ENCODE peak calls at places on chromosomes 5 and 9, in seven cellular contexts. One of them, this sample, is unnamed.
A peak's percentile ranks its signal among the peaks of the same experiment; 100 is the strongest.

GRCh38 chr5:14593326-14594036 is 11.9 kb downstream of the OTULINL start:
- DNase-seq in HT1080: peak; percentile 66
- DNase-seq in astrocyte: peak; percentile 52
- DNase-seq in tibial artery: no peak
- DNase-seq in amygdala: no peak
- DNase-seq in PC-9: no peak
- DNase-seq in activated CD4-positive, alpha-beta T cell treated with anti-CD3 and anti-CD28 coated beads, Interleukin-2, amount 50 U/mL, for 48 hours: peak; percentile 36
- DNase-seq in this sample: peak; percentile 63

GRCh38 chr9:37034320-37034937 is 361 bp upstream of the PAX5 start:
- DNase-seq in amygdala: no peak
- DNase-seq in astrocyte: no peak
- DNase-seq in tibial artery: no peak
- DNase-seq in activated CD4-positive, alpha-beta T cell treated with anti-CD3 and anti-CD28 coated beads, Interleukin-2, amount 50 U/mL, for 48 hours: peak; percentile 45
- DNase-seq in HT1080: no peak
- DNase-seq in PC-9: no peak
- DNase-seq in this sample: peak; percentile 55

GRCh38 chr9:69809304-69809863 is 11.2 kb upstream of the CFAP95 start:
- DNase-seq in PC-9: no peak
- DNase-seq in HT1080: peak; percentile 36
- DNase-seq in tibial artery: no peak
- DNase-seq in amygdala: peak; percentile 4
- DNase-seq in activated CD4-positive, alpha-beta T cell treated with anti-CD3 and anti-CD28 coated beads, Interleukin-2, amount 50 U/mL, for 48 hours: peak; percentile 25
- DNase-seq in astrocyte: no peak
- DNase-seq in this sample: peak; percentile 24

GRCh38 chr5:161023591-161023990 is 171.6 kb upstream of the ATP10B start:
- DNase-seq in tibial artery: no peak
- DNase-seq in HT1080: no peak
- DNase-seq in PC-9: no peak
- DNase-seq in amygdala: no peak
- DNase-seq in activated CD4-positive, alpha-beta T cell treated with anti-CD3 and anti-CD28 coated beads, Interleukin-2, amount 50 U/mL, for 48 hours: no peak
- DNase-seq in astrocyte: no peak
- DNase-seq in this sample: no peak

GRCh38 chr5:40552981-40553380 is 126.7 kb upstream of the PTGER4 start:
- DNase-seq in PC-9: no peak
- DNase-seq in HT1080: no peak
- DNase-seq in astrocyte: no peak
- DNase-seq in tibial artery: no peak
- DNase-seq in amygdala: no peak
- DNase-seq in activated CD4-positive, alpha-beta T cell treated with anti-CD3 and anti-CD28 coated beads, Interleukin-2, amount 50 U/mL, for 48 hours: no peak
- DNase-seq in this sample: no peak

GRCh38 chr9:135448570-135449180 is 30.9 kb upstream of the PPP1R26 start:
- DNase-seq in activated CD4-positive, alpha-beta T cell treated with anti-CD3 and anti-CD28 coated beads, Interleukin-2, amount 50 U/mL, for 48 hours: no peak
- DNase-seq in tibial artery: no peak
- DNase-seq in HT1080: no peak
- DNase-seq in astrocyte: no peak
- DNase-seq in PC-9: peak; percentile 39
- DNase-seq in amygdala: no peak
- DNase-seq in this sample: no peak

GRCh38 chr9:33677961-33678360 is 117.4 kb upstream of the PRSS3 start:
- DNase-seq in PC-9: no peak
- DNase-seq in tibial artery: no peak
- DNase-seq in activated CD4-positive, alpha-beta T cell treated with anti-CD3 and anti-CD28 coated beads, Interleukin-2, amount 50 U/mL, for 48 hours: no peak
- DNase-seq in astrocyte: no peak
- DNase-seq in HT1080: no peak
- DNase-seq in amygdala: no peak
- DNase-seq in this sample: no peak

GRCh38 chr9:93184439-93185221 is 691 bp downstream of the WNK2 start:
- DNase-seq in HT1080: no peak
- DNase-seq in PC-9: no peak
- DNase-seq in activated CD4-positive, alpha-beta T cell treated with anti-CD3 and anti-CD28 coated beads, Interleukin-2, amount 50 U/mL, for 48 hours: peak; percentile 28
- DNase-seq in astrocyte: no peak
- DNase-seq in amygdala: no peak
- DNase-seq in tibial artery: no peak
- DNase-seq in this sample: peak; percentile 22

GRCh38 chr9:98565152-98566135 is 143.3 kb downstream of the GABBR2 start:
- DNase-seq in activated CD4-positive, alpha-beta T cell treated with anti-CD3 and anti-CD28 coated beads, Interleukin-2, amount 50 U/mL, for 48 hours: no peak
- DNase-seq in HT1080: no peak
- DNase-seq in tibial artery: no peak
- DNase-seq in amygdala: no peak
- DNase-seq in astrocyte: no peak
- DNase-seq in PC-9: no peak
- DNase-seq in this sample: no peak

GRCh38 chr9:121194730-121195129 is 6.9 kb downstream of the RAB14 start:
- DNase-seq in tibial artery: no peak
- DNase-seq in amygdala: no peak
- DNase-seq in PC-9: peak; percentile 61
- DNase-seq in astrocyte: no peak
- DNase-seq in activated CD4-positive, alpha-beta T cell treated with anti-CD3 and anti-CD28 coated beads, Interleukin-2, amount 50 U/mL, for 48 hours: no peak
- DNase-seq in HT1080: no peak
- DNase-seq in this sample: no peak

GRCh38 chr9:124723352-124723751 is 47.8 kb downstream of the NR6A1 start:
- DNase-seq in amygdala: no peak
- DNase-seq in astrocyte: no peak
- DNase-seq in tibial artery: no peak
- DNase-seq in PC-9: no peak
- DNase-seq in HT1080: no peak
- DNase-seq in activated CD4-positive, alpha-beta T cell treated with anti-CD3 and anti-CD28 coated beads, Interleukin-2, amount 50 U/mL, for 48 hours: no peak
- DNase-seq in this sample: no peak

GRCh38 chr9:88535932-88536324 is 950 bp downstream of the NXNL2 start:
- DNase-seq in tibial artery: peak; percentile 68
- DNase-seq in HT1080: no peak
- DNase-seq in amygdala: no peak
- DNase-seq in activated CD4-positive, alpha-beta T cell treated with anti-CD3 and anti-CD28 coated beads, Interleukin-2, amount 50 U/mL, for 48 hours: no peak
- DNase-seq in PC-9: no peak
- DNase-seq in astrocyte: peak; percentile 26
- DNase-seq in this sample: no peak

GRCh38 chr9:78280982-78281668 is 15.8 kb upstream of the PSAT1 start:
- DNase-seq in astrocyte: peak; percentile 85
- DNase-seq in PC-9: no peak
- DNase-seq in amygdala: peak; percentile 34
- DNase-seq in activated CD4-positive, alpha-beta T cell treated with anti-CD3 and anti-CD28 coated beads, Interleukin-2, amount 50 U/mL, for 48 hours: no peak
- DNase-seq in HT1080: no peak
- DNase-seq in tibial artery: peak; percentile 83
- DNase-seq in this sample: no peak

GRCh38 chr5:98403131-98403530 is 370.3 kb upstream of the RGMB start:
- DNase-seq in tibial artery: no peak
- DNase-seq in activated CD4-positive, alpha-beta T cell treated with anti-CD3 and anti-CD28 coated beads, Interleukin-2, amount 50 U/mL, for 48 hours: no peak
- DNase-seq in amygdala: no peak
- DNase-seq in PC-9: no peak
- DNase-seq in astrocyte: no peak
- DNase-seq in HT1080: no peak
- DNase-seq in this sample: no peak

This sample was measured in stimulated activated naive CD8-positive, alpha-beta T cell treated with anti-CD3 and anti-CD28 coated beads, Interleukin-15, amount 100 ng/mL, for 72 hours.